ENCODE peak calls at places on chromosome 6, in seven cellular contexts. R is IMR-90, G is HCT116, C is GM12878, T is K562, W is H1, L is HepG2. U is an unnamed sample.

GRCh38 chr6:140581601-140582000 is 1207.2 kb upstream of the CITED2 start:
- DNase-seq in T (no peak), C (no peak), W (no peak), R (no peak), G (no peak), L (no peak), U (no peak)

GRCh38 chr6:157585274-157586087 is 204.5 kb downstream of the ZDHHC14 start:
- DNase-seq in G (no peak), T (no peak), L (no peak), W (no peak), C (no peak), R (no peak), U (no peak)

GRCh38 chr6:3750324-3751018 is 1.0 kb downstream of the PXDC1 start:
- DNase-seq in G (no peak), T (peak), W (peak), L (peak), R (peak), C (no peak), U (peak)

GRCh38 chr6:106053484-106053883 is 32.7 kb upstream of the PRDM1 start:
- DNase-seq in W (no peak), R (no peak), C (no peak), T (no peak), L (no peak), G (no peak), U (no peak)

GRCh38 chr6:111184827-111185567 is 97.7 kb downstream of the SLC16A10 start:
- DNase-seq in W (no peak), T (no peak), L (no peak), C (no peak), G (no peak), R (no peak), U (no peak)

GRCh38 chr6:65113581-65113980 is 593.4 kb downstream of the EYS start:
- DNase-seq in R (peak), G (no peak), W (no peak), L (no peak), T (no peak), C (no peak), U (no peak)

GRCh38 chr6:149293244-149293643 is 24.3 kb upstream of the TAB2 start:
- DNase-seq in C (no peak), T (no peak), R (no peak), G (no peak), L (no peak), W (no peak), U (no peak)

GRCh38 chr6:15960740-15961629 is 167.9 kb upstream of the MYLIP start:
- DNase-seq in R (no peak), L (no peak), W (peak), G (no peak), T (no peak), C (no peak), U (no peak)

GRCh38 chr6:36033935-36034334 is 6.3 kb downstream of the MAPK14 start:
- DNase-seq in R (peak), G (no peak), T (no peak), W (no peak), L (no peak), C (no peak), U (no peak)

GRCh38 chr6:41940759-41941279 is 789 bp downstream of the CCND3 start:
- DNase-seq in T (peak), G (no peak), R (peak), L (no peak), C (no peak), W (peak), U (peak)

GRCh38 chr6:11324453-11325023 is 92.1 kb upstream of the NEDD9 start:
- DNase-seq in R (peak), W (no peak), T (no peak), L (no peak), C (peak), G (no peak), U (no peak)

GRCh38 chr6:105045546-105045945 is 88.6 kb downstream of the LIN28B start:
- DNase-seq in L (peak), C (no peak), T (no peak), W (no peak), R (peak), G (no peak), U (no peak)

GRCh38 chr6:95846652-95847051 is 169.1 kb upstream of the FUT9 start:
- DNase-seq in C (no peak), R (no peak), L (no peak), G (no peak), T (no peak), W (no peak), U (no peak)

GRCh38 chr6:35728663-35729348 is 8.0 kb upstream of the ARMC12 start:
- DNase-seq in W (no peak), G (no peak), R (no peak), L (no peak), T (peak), C (no peak), U (peak)

GRCh38 chr6:152318278-152318677 is 318.9 kb downstream of the SYNE1 start:
- DNase-seq in R (peak), C (no peak), W (no peak), T (no peak), L (no peak), G (no peak), U (no peak)

GRCh38 chr6:86192123-86192522 is 549.4 kb upstream of the SYNCRIP start:
- DNase-seq in R (no peak), G (peak), W (no peak), L (peak), T (peak), C (no peak), U (no peak)

GRCh38 chr6:108157234-108157971 is 8.4 kb upstream of the NR2E1 start:
- DNase-seq in C (no peak), L (no peak), G (no peak), W (peak), R (no peak), T (no peak), U (peak)

GRCh38 chr6:159151266-159151855 is 17.8 kb upstream of the FNDC1 start:
- DNase-seq in L (peak), C (no peak), T (peak), G (peak), R (peak), W (no peak), U (peak)

GRCh38 chr6:142696123-142696522 is 248.9 kb downstream of the HIVEP2 start:
- DNase-seq in T (no peak), W (no peak), R (no peak), G (no peak), C (no peak), L (no peak), U (no peak)
- H2AFZ ChIP-seq in T (no peak), W (no peak), R (no peak), G (no peak), C (no peak), L (no peak), U (no peak)

GRCh38 chr6:39929039-39929732 is 5.1 kb downstream of the MOCS1 start:
- DNase-seq in L (no peak), G (no peak), R (no peak), W (no peak), T (no peak), C (no peak), U (no peak)

GRCh38 chr6:39931607-39932006 is 2.7 kb downstream of the MOCS1 start:
- DNase-seq in T (no peak), R (no peak), C (no peak), L (no peak), G (no peak), W (no peak), U (no peak)

GRCh38 chr6:39929733-39930461 is 4.4 kb downstream of the MOCS1 start:
- DNase-seq in R (peak), T (no peak), G (no peak), W (no peak), C (no peak), L (peak), U (no peak)

GRCh38 chr6:39932386-39932785 is 1.9 kb downstream of the MOCS1 start:
- DNase-seq in L (no peak), C (no peak), W (no peak), R (no peak), T (no peak), G (no peak), U (no peak)

DNA sequence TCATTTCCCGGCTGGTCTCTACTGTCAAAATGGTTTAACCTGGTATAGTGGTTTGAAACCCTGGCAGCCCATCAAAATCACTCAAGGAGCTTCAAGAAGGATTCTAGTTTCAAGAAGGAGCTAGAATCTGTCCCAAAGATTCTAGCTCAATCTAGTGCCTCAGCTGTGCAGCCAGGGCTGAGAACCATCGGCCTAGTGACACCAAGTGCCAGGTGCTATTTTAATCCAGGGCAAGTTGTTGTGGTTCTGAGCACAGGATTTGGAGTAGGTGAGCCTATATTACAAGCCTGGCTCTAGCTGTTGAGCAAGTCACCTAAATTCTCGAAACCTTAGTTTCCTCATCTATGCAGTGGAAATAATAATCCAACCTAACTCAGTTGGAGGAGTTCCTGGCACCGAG is 3.7 kb downstream of the MOCS1 start:
- DNase-seq in T (no peak), G (no peak), C (no peak), R (no peak), L (no peak), W (no peak), U (no peak)
- TF ChIP-seq RAD21 in T (no peak), G (no peak), C (no peak), R (no peak), L (no peak), W (no peak), U (no peak)

DNA sequence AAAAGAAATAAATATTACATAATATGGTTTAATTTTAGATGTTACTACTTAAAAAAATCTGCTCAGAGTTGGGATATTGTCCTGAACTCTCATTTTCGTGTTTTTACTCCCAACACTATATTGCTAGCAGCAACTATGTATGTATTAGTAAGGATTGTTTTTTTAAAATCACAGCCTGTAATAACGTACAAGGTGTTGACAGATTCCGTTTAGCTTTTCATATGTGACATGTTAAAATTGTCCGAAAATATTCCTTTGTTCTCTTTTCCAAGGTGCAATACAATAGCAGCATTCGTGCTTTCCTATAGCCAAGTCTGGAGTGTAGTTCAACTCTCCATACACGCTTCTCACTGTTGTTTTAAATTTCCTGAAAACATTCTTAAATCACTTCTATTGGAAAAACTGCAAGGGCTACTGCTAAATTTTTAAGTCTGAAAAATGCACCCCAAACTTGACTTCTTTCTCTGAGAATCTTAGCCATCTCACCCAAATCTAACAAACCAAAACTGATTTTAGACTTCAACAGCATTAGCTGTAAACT is 58.9 kb upstream of the HFE start:
- DNase-seq in R (no peak), G (no peak), C (no peak), T (no peak), W (no peak), L (no peak), U (no peak)
- H2AFZ ChIP-seq in R (no peak), G (no peak), C (peak), T (no peak), W (no peak), L (no peak), U (peak)

GRCh38 chr6:14621518-14621917 is 503.9 kb downstream of the CD83 start:
- DNase-seq in R (no peak), C (no peak), T (no peak), W (no peak), G (no peak), L (no peak), U (no peak)

GRCh38 chr6:14620522-14620921 is 502.9 kb downstream of the CD83 start:
- DNase-seq in G (no peak), R (no peak), C (no peak), L (peak), W (no peak), T (no peak), U (no peak)

GRCh38 chr6:14619419-14619781 is 501.8 kb downstream of the CD83 start:
- DNase-seq in W (peak), T (no peak), L (no peak), G (no peak), R (no peak), C (no peak), U (peak)

GRCh38 chr6:14622878-14623542 is 505.4 kb downstream of the CD83 start:
- DNase-seq in L (peak), R (peak), W (no peak), C (no peak), T (no peak), G (no peak), U (no peak)

GRCh38 chr6:14622135-14622534 is 504.6 kb downstream of the CD83 start:
- DNase-seq in C (no peak), R (no peak), T (no peak), L (peak), G (no peak), W (no peak), U (no peak)
- TF ChIP-seq RAD21 in C (no peak), R (no peak), T (no peak), L (no peak), G (no peak), W (no peak), U (no peak)

GRCh38 chr6:24744911-24745310 is 26.0 kb upstream of the C6orf62 start:
- DNase-seq in T (no peak), W (no peak), R (no peak), C (no peak), L (no peak), G (no peak), U (no peak)

GRCh38 chr6:24743944-24744335 is 25.0 kb upstream of the C6orf62 start:
- DNase-seq in L (no peak), T (no peak), C (peak), G (no peak), R (no peak), W (no peak), U (no peak)

GRCh38 chr6:24738732-24739131 is 19.8 kb upstream of the C6orf62 start:
- DNase-seq in G (no peak), C (no peak), T (no peak), L (no peak), W (no peak), R (no peak), U (no peak)

GRCh38 chr6:24743265-24743943 is 24.4 kb upstream of the C6orf62 start:
- DNase-seq in C (peak), G (peak), R (peak), L (no peak), W (no peak), T (peak), U (no peak)

GRCh38 chr6:24740861-24741260 is 21.9 kb upstream of the C6orf62 start:
- DNase-seq in W (no peak), C (no peak), L (no peak), R (peak), G (no peak), T (no peak), U (no peak)
- H2AFZ ChIP-seq in W (no peak), C (no peak), L (no peak), R (no peak), G (no peak), T (no peak), U (peak)

DNA sequence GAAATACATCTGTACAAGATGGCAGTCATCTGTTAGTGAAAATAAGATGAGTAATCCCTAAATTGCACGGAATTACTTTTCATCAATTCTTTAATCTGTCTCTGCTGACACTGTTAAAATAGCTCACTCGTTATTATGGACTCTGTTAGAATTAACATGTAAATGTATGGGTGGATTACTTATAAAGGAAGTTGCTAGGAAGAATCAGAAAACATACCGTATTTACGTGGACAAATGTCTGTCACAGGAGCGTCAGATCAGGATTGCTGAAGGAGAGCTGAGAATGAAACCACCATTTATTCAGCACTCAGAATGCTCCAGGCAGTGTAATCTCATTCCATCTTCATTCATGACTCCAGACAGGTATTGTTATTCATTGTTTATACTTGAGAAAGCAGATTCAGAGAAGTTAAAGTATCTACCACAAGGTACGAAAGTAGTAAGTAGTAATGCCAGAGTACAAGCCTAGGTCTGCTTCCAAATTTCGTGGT is 1.3 kb upstream of the LCA5 start:
- DNase-seq in T (no peak), G (no peak), R (no peak), L (no peak), W (no peak), C (no peak), U (no peak)
- TF ChIP-seq RAD21 in T (no peak), G (no peak), R (no peak), L (no peak), W (no peak), C (no peak), U (no peak)

GRCh38 chr6:26043389-26044139 is 43.7 kb upstream of the HFE start:
- DNase-seq in G (no peak), R (peak), T (peak), C (peak), L (peak), W (no peak), U (peak)

GRCh38 chr6:26048590-26048989 is 38.6 kb upstream of the HFE start:
- DNase-seq in C (no peak), T (no peak), W (no peak), L (no peak), R (no peak), G (no peak), U (no peak)

GRCh38 chr6:26045046-26045938 is 41.9 kb upstream of the HFE start:
- DNase-seq in T (no peak), L (peak), R (peak), C (peak), G (no peak), W (no peak), U (peak)

GRCh38 chr6:26044140-26045045 is 42.8 kb upstream of the HFE start:
- DNase-seq in R (peak), T (no peak), L (peak), C (no peak), W (no peak), G (no peak), U (no peak)

GRCh38 chr6:26045939-26046368 is 41.3 kb upstream of the HFE start:
- DNase-seq in W (no peak), C (no peak), T (no peak), R (no peak), L (peak), G (no peak), U (no peak)
- H2AFZ ChIP-seq in W (no peak), C (peak), T (no peak), R (no peak), L (peak), G (no peak), U (peak)

GRCh38 chr6:37480951-37481597 is 18.6 kb downstream of the CCDC167 start:
- DNase-seq in G (no peak), W (peak), T (no peak), R (no peak), L (no peak), C (no peak), U (no peak)
- TF ChIP-seq RAD21 in G (no peak), W (no peak), T (no peak), R (no peak), L (no peak), C (no peak), U (no peak)

U was measured in SK-N-SH.